ENCODE peak calls at places on chromosomes 3 and 15, in four cellular contexts. B is nephron progenitor cell, U is endodermal cell, Z is GM13976. W is an unnamed sample.

GRCh38 chr3:166743463-166744134 is 636.5 kb downstream of the ZBBX start:
- DNase-seq in B (no peak), U (no peak), Z (no peak), W (no peak)

GRCh38 chr15:38226867-38227266 is 25.8 kb upstream of the SPRED1 start:
- DNase-seq in Z (no peak), B (no peak), U (no peak), W (peak; percentile 62)

GRCh38 chr3:132788299-132788698 is 66.1 kb upstream of the NPHP3 start:
- DNase-seq in U (no peak), B (no peak), Z (no peak), W (no peak)

GRCh38 chr3:13896473-13897154 is 16.7 kb upstream of the WNT7A start:
- DNase-seq in U (peak; percentile 88), B (peak; percentile 51), Z (peak; percentile 63), W (peak; percentile 45)

GRCh38 chr3:50583897-50584296 is 14.6 kb downstream of the HEMK1 start:
- DNase-seq in Z (no peak), B (no peak), U (no peak), W (no peak)

GRCh38 chr3:15081960-15082664 is 16.8 kb downstream of the RBSN start:
- DNase-seq in B (no peak), Z (no peak), U (no peak), W (no peak)

GRCh38 chr3:98731138-98731537 is 32.0 kb upstream of the ST3GAL6 start:
- DNase-seq in Z (no peak), B (no peak), U (no peak), W (no peak)

GRCh38 chr15:56051700-56052099 is 58.3 kb upstream of the NEDD4 start:
- DNase-seq in B (no peak), Z (no peak), U (no peak), W (no peak)

GRCh38 chr3:126447456-126448106 is 28.1 kb downstream of the ZXDC start:
- DNase-seq in Z (no peak), U (peak; percentile 28), B (no peak), W (no peak)

GRCh38 chr3:172476339-172476738 is 28.1 kb upstream of the GHSR start:
- DNase-seq in B (no peak), U (peak; percentile 50), Z (no peak), W (no peak)

GRCh38 chr15:64813075-64813474 is 12.4 kb downstream of the PIF1 start:
- DNase-seq in Z (peak; percentile 34), B (no peak), U (no peak), W (peak; percentile 89)

GRCh38 chr3:152270944-152271343 is 2.2 kb downstream of the MBNL1 start:
- DNase-seq in Z (no peak), U (no peak), B (no peak), W (no peak)

GRCh38 chr3:138726966-138727365 is 107.8 kb downstream of the PIK3CB start:
- DNase-seq in U (no peak), B (no peak), Z (no peak), W (no peak)

GRCh38 chr3:8441969-8442559 is 59.6 kb upstream of the LMCD1 start:
- DNase-seq in U (peak; percentile 79), Z (peak; percentile 46), B (peak; percentile 36), W (no peak)

W was measured in BE2C.